ENCODE peak calls at places on chromosomes 1 and 21, in seven cellular contexts. K, Q, E, A, Z, V and I are unnamed samples.

GRCh38 chr1:63936276-63936675 is 162.5 kb downstream of the ROR1 start:
- DNase-seq in K (no peak), Q (no peak), E (no peak), A (no peak), Z (no peak), V (no peak), I (no peak)

GRCh38 chr1:161260346-161260745 is 1.8 kb downstream of the PCP4L1 start:
- DNase-seq in K (no peak), Q (no peak), E (no peak), A (no peak), Z (no peak), V (no peak), I (no peak)

GRCh38 chr1:66598670-66599069 is 64.7 kb downstream of the SGIP1 start:
- DNase-seq in K (no peak), Q (no peak), E (no peak), A (no peak), Z (no peak), V (no peak), I (no peak)

GRCh38 chr1:104019675-104020049 is 270.0 kb downstream of the AMY1C start:
- DNase-seq in K (no peak), Q (no peak), E (no peak), A (no peak), Z (no peak), V (no peak), I (no peak)

GRCh38 chr21:42187976-42188653 is 30.8 kb upstream of the ABCG1 start:
- DNase-seq in K (no peak), Q (no peak), E (no peak), A (peak), Z (no peak), V (peak), I (no peak)

GRCh38 chr1:165144757-165145397 is 211.6 kb downstream of the LMX1A start:
- DNase-seq in K (peak), Q (no peak), E (no peak), A (no peak), Z (peak), V (peak), I (peak)

GRCh38 chr1:55506686-55507577 is 291.8 kb upstream of the USP24 start:
- DNase-seq in K (no peak), Q (no peak), E (no peak), A (no peak), Z (no peak), V (no peak), I (no peak)

GRCh38 chr1:247854899-247855545 is 2.0 kb upstream of the TRIM58 start:
- DNase-seq in K (no peak), Q (no peak), E (no peak), A (no peak), Z (no peak), V (no peak), I (no peak)

GRCh38 chr21:35226960-35227741 is 178.0 kb upstream of the RUNX1 start:
- DNase-seq in K (no peak), Q (no peak), E (no peak), A (no peak), Z (no peak), V (peak), I (no peak)

GRCh38 chr1:228010921-228011320 is 4.1 kb downstream of the WNT3A start:
- DNase-seq in K (no peak), Q (no peak), E (no peak), A (peak), Z (no peak), V (no peak), I (no peak)

GRCh38 chr1:24107462-24108225 is 4.3 kb downstream of the MYOM3 start:
- DNase-seq in K (no peak), Q (no peak), E (no peak), A (no peak), Z (no peak), V (no peak), I (no peak)

GRCh38 chr1:236240690-236241089 is 41.1 kb downstream of the ERO1B start:
- DNase-seq in K (no peak), Q (no peak), E (no peak), A (no peak), Z (no peak), V (no peak), I (no peak)